ENCODE peak calls at places on chromosomes 7 and 10, in nine cellular contexts. Y is progenitor cell of endocrine pancreas, X is A549, H is AG04450, O is fibroblast of pulmonary artery, V is HFF-Myc, M is AG09309, W is uterus, Q is dorsolateral prefrontal cortex. T is an unnamed sample.

GRCh38 chr7:105711726-105712402 is 130.6 kb upstream of the EFCAB10 start:
- DNase-seq in Y (no peak), X (no peak), H (no peak), O (no peak), V (no peak), M (no peak), W (no peak), Q (no peak), T (no peak)

GRCh38 chr7:2834748-2835441 is 9.2 kb downstream of the GNA12 start:
- DNase-seq in Y (no peak), X (no peak), H (no peak), O (no peak), V (no peak), M (no peak), W (no peak), Q (no peak), T (no peak)

GRCh38 chr10:114856544-114857287 is 35.1 kb downstream of the FHIP2A start:
- DNase-seq in Y (no peak), X (no peak), H (peak; percentile 62), O (peak; percentile 92), V (peak; percentile 31), M (peak; percentile 64), W (no peak), Q (no peak), T (no peak)

GRCh38 chr7:101156866-101157589 is 2.8 kb downstream of the AP1S1 start:
- DNase-seq in Y (no peak), X (no peak), H (no peak), O (no peak), V (no peak), M (no peak), W (no peak), Q (no peak), T (no peak)

GRCh38 chr7:102260856-102261255 is 25.8 kb upstream of the SH2B2 start:
- DNase-seq in Y (no peak), X (no peak), H (peak; percentile 30), O (peak; percentile 50), V (no peak), M (no peak), W (no peak), Q (peak; percentile 84), T (peak; percentile 56)

GRCh38 chr7:29924006-29924405 is 65.6 kb downstream of the SCRN1 start:
- DNase-seq in Y (no peak), X (no peak), H (no peak), O (no peak), V (no peak), M (no peak), W (no peak), Q (no peak), T (no peak)

GRCh38 chr7:33831389-33832118 is 73.8 kb upstream of the BMPER start:
- DNase-seq in Y (no peak), X (no peak), H (no peak), O (peak; percentile 61), V (no peak), M (no peak), W (peak; percentile 54), Q (peak; percentile 46), T (no peak)

GRCh38 chr7:107463139-107464078 is 6.4 kb upstream of the GPR22 start:
- DNase-seq in Y (no peak), X (peak; percentile 15), H (peak; percentile 50), O (peak; percentile 85), V (peak; percentile 48), M (peak; percentile 47), W (peak; percentile 69), Q (peak; percentile 56), T (peak; percentile 61)

GRCh38 chr7:8325067-8325466 is 63.1 kb upstream of the ICA1 start:
- DNase-seq in Y (no peak), X (no peak), H (no peak), O (no peak), V (no peak), M (no peak), W (no peak), Q (no peak), T (no peak)

GRCh38 chr7:138934861-138935260 is 46.3 kb downstream of the KIAA1549 start:
- DNase-seq in Y (no peak), X (no peak), H (no peak), O (peak; percentile 65), V (no peak), M (no peak), W (no peak), Q (no peak), T (no peak)

GRCh38 chr7:80134536-80135305 is at the start of gene GNAI1:
- DNase-seq in Y (peak; percentile 83), X (peak; percentile 58), H (no peak), O (peak; percentile 83), V (no peak), M (peak; percentile 72), W (peak; percentile 81), Q (peak; percentile 78), T (peak; percentile 50)
- TF ChIP-seq CTCF in Y (peak; percentile 67), X (peak; percentile 86), H (peak; percentile 28), O (peak; percentile 9), V (peak; percentile 33), M (peak; percentile 27), W (peak; percentile 43), Q (no peak), T (peak; percentile 35)

DNA sequence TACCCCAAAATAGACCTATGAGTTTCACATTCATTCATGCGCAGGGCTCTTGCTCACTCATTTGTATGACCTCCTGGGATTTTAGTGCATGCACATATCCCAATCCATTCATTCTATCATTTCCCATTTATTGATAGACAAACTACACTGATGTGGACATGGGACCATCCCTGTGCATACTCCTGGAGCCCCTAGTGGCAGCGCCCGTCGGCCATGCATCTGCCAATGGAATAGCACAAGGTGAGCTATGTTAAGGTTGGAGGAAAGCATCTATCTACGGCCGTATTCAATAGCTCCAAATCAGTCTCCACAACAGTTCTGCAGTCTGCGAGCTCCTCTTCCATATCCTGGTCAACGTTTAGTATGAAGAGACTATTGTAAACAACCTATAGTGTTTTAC is 31.7 kb upstream of the FIGNL1 start:
- DNase-seq in Y (no peak), X (no peak), H (no peak), O (no peak), V (no peak), M (no peak), W (no peak), Q (no peak), T (no peak)
- TF ChIP-seq CTCF in Y (peak; percentile 11), X (no peak), H (no peak), O (no peak), V (no peak), M (no peak), W (no peak), Q (no peak), T (no peak)

GRCh38 chr10:48309711-48310226 is 3.3 kb downstream of the MAPK8 start:
- DNase-seq in Y (no peak), X (peak; percentile 24), H (no peak), O (peak; percentile 46), V (no peak), M (no peak), W (no peak), Q (no peak), T (no peak)
- TF ChIP-seq CTCF in Y (peak; percentile 40), X (peak; percentile 42), H (peak; percentile 9), O (no peak), V (no peak), M (no peak), W (no peak), Q (peak; percentile 13), T (no peak)

DNA sequence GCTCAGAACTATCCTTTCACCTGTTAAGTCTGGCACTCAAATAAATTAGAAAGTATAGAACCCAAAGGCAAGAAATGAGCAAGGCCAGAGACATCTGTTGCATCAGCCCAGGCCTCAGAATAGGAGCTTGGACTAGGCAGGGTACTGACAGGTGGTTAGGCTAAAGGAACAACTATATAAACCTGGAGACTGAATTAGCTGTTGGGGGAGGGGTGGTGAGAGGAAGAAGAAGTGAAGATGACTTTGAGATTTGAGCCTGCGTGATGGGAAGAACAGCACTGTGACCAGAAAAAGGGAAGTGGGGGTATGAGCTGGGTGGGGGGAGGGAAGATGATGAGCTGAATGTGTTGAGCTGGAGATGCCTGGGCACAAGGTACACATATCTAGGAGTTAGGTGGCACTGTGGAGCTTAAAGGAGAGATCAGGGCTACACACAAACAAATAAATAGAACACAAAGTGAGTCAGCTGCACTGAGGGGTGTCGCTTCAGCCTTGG is 244.7 kb downstream of the PTEN start:
- DNase-seq in Y (no peak), X (no peak), H (no peak), O (no peak), V (no peak), M (no peak), W (no peak), Q (no peak), T (peak; percentile 20)
- TF ChIP-seq CTCF in Y (no peak), X (no peak), H (no peak), O (no peak), V (no peak), M (no peak), W (no peak), Q (no peak), T (no peak)

GRCh38 chr10:24727811-24728210 is 4.1 kb upstream of the ARHGAP21 start:
- DNase-seq in Y (no peak), X (no peak), H (no peak), O (peak; percentile 30), V (no peak), M (no peak), W (no peak), Q (no peak), T (no peak)
- TF ChIP-seq CTCF in Y (peak; percentile 32), X (peak; percentile 23), H (peak; percentile 37), O (peak; percentile 10), V (peak; percentile 27), M (peak; percentile 26), W (no peak), Q (no peak), T (no peak)

GRCh38 chr7:12244129-12244528 is 33.0 kb downstream of the TMEM106B start:
- DNase-seq in Y (no peak), X (peak; percentile 10), H (no peak), O (peak; percentile 25), V (no peak), M (no peak), W (no peak), Q (no peak), T (no peak)
- TF ChIP-seq CTCF in Y (peak; percentile 44), X (peak; percentile 29), H (peak; percentile 47), O (peak; percentile 49), V (peak; percentile 57), M (peak; percentile 37), W (no peak), Q (no peak), T (peak; percentile 8)

GRCh38 chr10:121494296-121494695 is 103.9 kb downstream of the FGFR2 start:
- DNase-seq in Y (no peak), X (no peak), H (no peak), O (no peak), V (no peak), M (no peak), W (no peak), Q (no peak), T (no peak)

GRCh38 chr10:121497513-121497912 is 100.7 kb downstream of the FGFR2 start:
- DNase-seq in Y (no peak), X (no peak), H (no peak), O (no peak), V (no peak), M (no peak), W (no peak), Q (no peak), T (no peak)

GRCh38 chr10:121498071-121498470 is 100.2 kb downstream of the FGFR2 start:
- DNase-seq in Y (no peak), X (no peak), H (no peak), O (no peak), V (no peak), M (no peak), W (no peak), Q (no peak), T (no peak)

GRCh38 chr10:121490906-121491519 is 107.2 kb downstream of the FGFR2 start:
- DNase-seq in Y (no peak), X (no peak), H (no peak), O (no peak), V (no peak), M (no peak), W (peak; percentile 66), Q (no peak), T (peak; percentile 11)

GRCh38 chr10:121495719-121496118 is 102.5 kb downstream of the FGFR2 start:
- DNase-seq in Y (no peak), X (no peak), H (no peak), O (no peak), V (no peak), M (no peak), W (no peak), Q (no peak), T (no peak)
- TF ChIP-seq CTCF in Y (no peak), X (no peak), H (no peak), O (no peak), V (no peak), M (no peak), W (no peak), Q (no peak), T (no peak)